ENCODE peak calls at places on chromosomes 7 and 10, in eight cellular contexts. G is MCF 10A; F is stimulated activated CD8-positive, alpha-beta memory T cell treated with anti-CD3 and anti-CD28 coated beads, Interleukin-7, amount 100 ng/mL, for 1 hour; D is neural crest cell; J is activated effector memory CD4-positive, alpha-beta T cell treated with anti-CD3 and anti-CD28 coated beads, Interleukin-2, amount 50 U/mL, for 16 hours; O is RPMI8226; W is NCI-H1092 treated with DMSO at 0.1 percent for 48 hours; H is EH. B is an unnamed sample.

GRCh38 chr10:3530346-3531096 is 254.5 kb downstream of the KLF6 start:
- DNase-seq in G (no peak), F (no peak), D (no peak), J (no peak), O (no peak), W (no peak), H (peak), B (no peak)

GRCh38 chr7:40148671-40149070 is 13.9 kb downstream of the SUGCT start:
- DNase-seq in G (no peak), F (no peak), D (no peak), J (no peak), O (no peak), W (no peak), H (no peak), B (no peak)

GRCh38 chr10:11646450-11646849 is 35.0 kb upstream of the USP6NL start:
- DNase-seq in G (no peak), F (no peak), D (no peak), J (no peak), O (peak), W (no peak), H (no peak), B (no peak)

GRCh38 chr10:96082153-96082552 is 38.8 kb downstream of the CCNJ start:
- DNase-seq in G (no peak), F (no peak), D (no peak), J (no peak), O (no peak), W (no peak), H (no peak), B (no peak)

GRCh38 chr7:38893061-38893460 is 15.9 kb downstream of the VPS41 start:
- DNase-seq in G (peak), F (no peak), D (no peak), J (no peak), O (no peak), W (no peak), H (peak), B (no peak)

GRCh38 chr10:58641095-58641531 is 128.4 kb downstream of the BICC1 start:
- DNase-seq in G (peak), F (no peak), D (no peak), J (no peak), O (no peak), W (peak), H (peak), B (peak)

GRCh38 chr7:80278737-80279136 is 144.1 kb downstream of the GNAI1 start:
- DNase-seq in G (no peak), F (no peak), D (no peak), J (no peak), O (no peak), W (no peak), H (no peak), B (no peak)

GRCh38 chr10:128318868-128319267 is 192.6 kb upstream of the MKI67 start:
- DNase-seq in G (no peak), F (no peak), D (no peak), J (no peak), O (no peak), W (no peak), H (no peak), B (no peak)

GRCh38 chr10:20858292-20859124 is 38.6 kb downstream of the NEBL start:
- DNase-seq in G (peak), F (no peak), D (no peak), J (no peak), O (no peak), W (peak), H (peak), B (peak)

GRCh38 chr10:77582710-77583115 is 54.9 kb downstream of the KCNMA1 start:
- DNase-seq in G (peak), F (no peak), D (no peak), J (no peak), O (no peak), W (no peak), H (peak), B (peak)

GRCh38 chr7:80984619-80985018 is 65.8 kb upstream of the SEMA3C start:
- DNase-seq in G (no peak), F (no peak), D (no peak), J (no peak), O (no peak), W (no peak), H (no peak), B (no peak)

GRCh38 chr10:3045471-3046209 is 21.7 kb upstream of the PFKP start:
- DNase-seq in G (peak), F (no peak), D (peak), J (no peak), O (no peak), W (no peak), H (peak), B (no peak)

GRCh38 chr10:119421887-119422684 is 120.4 kb downstream of the RGS10 start:
- DNase-seq in G (no peak), F (no peak), D (no peak), J (no peak), O (no peak), W (no peak), H (peak), B (no peak)

GRCh38 chr7:94145602-94146001 is 141.4 kb upstream of the BET1 start:
- DNase-seq in G (peak), F (no peak), D (no peak), J (no peak), O (no peak), W (no peak), H (peak), B (no peak)

GRCh38 chr7:44163591-44163990 is 22.5 kb upstream of the MYL7 start:
- DNase-seq in G (peak), F (no peak), D (no peak), J (no peak), O (no peak), W (no peak), H (peak), B (peak)

GRCh38 chr10:132257271-132257670 is 50.5 kb downstream of the STK32C start:
- DNase-seq in G (peak), F (no peak), D (no peak), J (peak), O (no peak), W (no peak), H (peak), B (peak)

GRCh38 chr10:55065185-55065584 is 264.2 kb upstream of the PCDH15 start:
- DNase-seq in G (no peak), F (no peak), D (no peak), J (no peak), O (no peak), W (no peak), H (no peak), B (peak)

GRCh38 chr10:14645239-14645960 is 129.3 kb downstream of the FAM107B start:
- DNase-seq in G (no peak), F (no peak), D (no peak), J (no peak), O (no peak), W (no peak), H (no peak), B (no peak)

GRCh38 chr10:85643839-85644525 is 722.6 kb downstream of the GRID1 start:
- DNase-seq in G (peak), F (no peak), D (no peak), J (no peak), O (no peak), W (no peak), H (no peak), B (peak)

GRCh38 chr7:108071551-108071950 is 58.6 kb downstream of the LAMB4 start:
- DNase-seq in G (no peak), F (no peak), D (no peak), J (no peak), O (no peak), W (peak), H (no peak), B (no peak)

GRCh38 chr10:31036209-31036608 is 4.5 kb upstream of the ZNF438 start:
- DNase-seq in G (peak), F (no peak), D (no peak), J (no peak), O (no peak), W (no peak), H (peak), B (no peak)